ENCODE peak calls at places on chromosome 22, in seven cellular contexts. E, L, M, Q, R, P and H are unnamed samples.
A peak's percentile ranks its signal among the peaks of the same experiment; 100 is the strongest.

GRCh38 chr22:35376728-35377472 is 4.0 kb upstream of the HMOX1 start:
- DNase-seq in E (peak; percentile 96), L (no peak), M (peak; percentile 82), Q (peak; percentile 100), R (peak; percentile 70), P (no peak), H (peak; percentile 99)

GRCh38 chr22:20964799-20965103 is 2.3 kb upstream of the AIFM3 start:
- DNase-seq in E (no peak), L (no peak), M (no peak), Q (no peak), R (no peak), P (no peak), H (no peak)

GRCh38 chr22:49788492-49788891 is 39.2 kb downstream of the BRD1 start:
- DNase-seq in E (peak; percentile 17), L (no peak), M (no peak), Q (peak; percentile 67), R (no peak), P (no peak), H (peak; percentile 57)

GRCh38 chr22:17590586-17590985 is 27.3 kb downstream of the SLC25A18 start:
- DNase-seq in E (no peak), L (no peak), M (no peak), Q (no peak), R (no peak), P (no peak), H (no peak)

GRCh38 chr22:22730655-22731373 is 86.4 kb downstream of the GGTLC2 start:
- DNase-seq in E (no peak), L (no peak), M (no peak), Q (no peak), R (no peak), P (no peak), H (no peak)

GRCh38 chr22:46789992-46790391 is 27.5 kb downstream of the TBC1D22A start:
- DNase-seq in E (no peak), L (no peak), M (no peak), Q (peak; percentile 21), R (no peak), P (no peak), H (no peak)

GRCh38 chr22:23722168-23722567 is 28.7 kb downstream of the ZNF70 start:
- DNase-seq in E (no peak), L (no peak), M (no peak), Q (no peak), R (no peak), P (no peak), H (no peak)

GRCh38 chr22:46803031-46803880 is 40.8 kb downstream of the TBC1D22A start:
- DNase-seq in E (no peak), L (peak; percentile 44), M (peak; percentile 72), Q (peak; percentile 76), R (peak; percentile 71), P (peak; percentile 53), H (peak; percentile 60)

GRCh38 chr22:37276771-37277170 is 5.5 kb upstream of the CYTH4 start:
- DNase-seq in E (no peak), L (no peak), M (no peak), Q (no peak), R (no peak), P (no peak), H (no peak)

GRCh38 chr22:38947321-38948112 is 9.9 kb upstream of the APOBEC3A start:
- DNase-seq in E (no peak), L (no peak), M (no peak), Q (no peak), R (no peak), P (no peak), H (peak; percentile 19)

GRCh38 chr22:36171941-36172340 is 11.4 kb upstream of the APOL3 start:
- DNase-seq in E (no peak), L (no peak), M (no peak), Q (no peak), R (no peak), P (no peak), H (no peak)

GRCh38 chr22:24503851-24504170 is 8.7 kb downstream of the UPB1 start:
- DNase-seq in E (no peak), L (no peak), M (no peak), Q (no peak), R (no peak), P (no peak), H (peak; percentile 43)

GRCh38 chr22:50251472-50252054 is 498 bp upstream of the HDAC10 start:
- DNase-seq in E (no peak), L (no peak), M (no peak), Q (peak; percentile 13), R (peak; percentile 26), P (no peak), H (no peak)

GRCh38 chr22:29344137-29344536 is 28.6 kb upstream of the RASL10A start:
- DNase-seq in E (peak; percentile 98), L (no peak), M (no peak), Q (peak; percentile 69), R (no peak), P (no peak), H (no peak)

GRCh38 chr22:50008151-50009040 is 4.2 kb downstream of the IL17REL start:
- DNase-seq in E (no peak), L (no peak), M (no peak), Q (no peak), R (no peak), P (no peak), H (no peak)

GRCh38 chr22:41929158-41929896 is 2.7 kb upstream of the TNFRSF13C start:
- DNase-seq in E (no peak), L (no peak), M (no peak), Q (no peak), R (peak; percentile 82), P (no peak), H (no peak)

GRCh38 chr22:45317551-45318167 is 7.9 kb downstream of the FAM118A start:
- DNase-seq in E (peak; percentile 6), L (peak; percentile 12), M (no peak), Q (peak; percentile 94), R (no peak), P (no peak), H (peak; percentile 18)

GRCh38 chr22:49301398-49302149 is 526.1 kb downstream of the BRD1 start:
- DNase-seq in E (no peak), L (no peak), M (no peak), Q (no peak), R (no peak), P (no peak), H (no peak)

GRCh38 chr22:17627961-17628303 is 617 bp downstream of the ATP6V1E1 start:
- DNase-seq in E (no peak), L (no peak), M (no peak), Q (peak; percentile 15), R (no peak), P (no peak), H (no peak)

GRCh38 chr22:38863531-38864131 is 8.4 kb downstream of the CBX6 start:
- DNase-seq in E (no peak), L (no peak), M (no peak), Q (no peak), R (no peak), P (no peak), H (no peak)

GRCh38 chr22:44859641-44860040 is 107.3 kb downstream of the ARHGAP8 start:
- DNase-seq in E (no peak), L (no peak), M (no peak), Q (no peak), R (no peak), P (no peak), H (no peak)

GRCh38 chr22:44497218-44497903 is 672 bp downstream of the RTL6 start:
- DNase-seq in E (no peak), L (no peak), M (peak; percentile 18), Q (peak; percentile 41), R (no peak), P (no peak), H (peak; percentile 13)

GRCh38 chr22:46290121-46290842 is 6.4 kb upstream of the GTSE1 start:
- DNase-seq in E (no peak), L (no peak), M (no peak), Q (no peak), R (no peak), P (no peak), H (no peak)